ENCODE peak calls at places on chromosomes 2 and 18, in seven cellular contexts. P is K562, V is HCT116, K is GM12878, D is endothelial cell of umbilical vein, W is HepG2, I is H1. M is an unnamed sample.

GRCh38 chr2:42328148-42328833 is 32.7 kb downstream of the COX7A2L start:
- DNase-seq in P (no peak), W (no peak), D (peak), I (no peak), V (peak), K (no peak), M (peak)

GRCh38 chr2:23988371-23988770 is 21.5 kb upstream of the MFSD2B start:
- DNase-seq in V (no peak), W (peak), D (peak), P (no peak), K (no peak), I (no peak), M (no peak)

GRCh38 chr2:109447811-109448210 is 166.0 kb downstream of the SEPTIN10 start:
- DNase-seq in V (no peak), D (peak), P (no peak), W (no peak), I (no peak), K (no peak), M (no peak)

GRCh38 chr2:172427990-172428840 is 829 bp downstream of the ITGA6 start:
- DNase-seq in V (no peak), W (peak), I (no peak), D (peak), P (peak), K (no peak), M (no peak)

GRCh38 chr2:753123-753522 is 75.9 kb upstream of the TMEM18 start:
- DNase-seq in K (no peak), I (no peak), W (no peak), D (no peak), V (no peak), P (no peak), M (no peak)

GRCh38 chr2:17578466-17578928 is 38.0 kb downstream of the VSNL1 start:
- DNase-seq in D (no peak), W (peak), K (peak), V (peak), I (no peak), P (no peak), M (no peak)

GRCh38 chr2:46847185-46847710 is 68.4 kb downstream of the MCFD2 start:
- DNase-seq in V (no peak), D (peak), I (no peak), W (peak), K (no peak), P (no peak), M (no peak)

GRCh38 chr18:14124689-14125088 is 7.5 kb downstream of the ZNF519 start:
- DNase-seq in W (no peak), V (no peak), D (no peak), P (no peak), I (no peak), K (no peak), M (no peak)

GRCh38 chr2:120847700-120848321 is 112.1 kb downstream of the GLI2 start:
- DNase-seq in P (no peak), W (no peak), K (no peak), D (no peak), V (no peak), I (no peak), M (no peak)

GRCh38 chr2:231541605-231542509 is 11.6 kb upstream of the NMUR1 start:
- DNase-seq in V (no peak), D (no peak), W (no peak), K (no peak), I (no peak), P (peak), M (no peak)

GRCh38 chr18:34913837-34914755 is 127.1 kb upstream of the MAPRE2 start:
- DNase-seq in P (no peak), I (no peak), V (no peak), W (peak), D (peak), K (no peak), M (no peak)

GRCh38 chr2:237422309-237422708 is 8.3 kb upstream of the COL6A3 start:
- DNase-seq in I (no peak), P (no peak), D (no peak), K (no peak), V (no peak), W (no peak), M (no peak)

GRCh38 chr2:237424544-237424943 is 10.6 kb upstream of the COL6A3 start:
- DNase-seq in I (no peak), V (no peak), D (no peak), P (no peak), K (no peak), W (no peak), M (no peak)

GRCh38 chr2:237418300-237418699 is 4.3 kb upstream of the COL6A3 start:
- DNase-seq in I (no peak), K (no peak), P (no peak), V (no peak), W (no peak), D (no peak), M (no peak)

GRCh38 chr2:237423891-237424290 is 9.9 kb upstream of the COL6A3 start:
- DNase-seq in D (no peak), I (no peak), V (no peak), W (no peak), K (no peak), P (no peak), M (no peak)

DNA sequence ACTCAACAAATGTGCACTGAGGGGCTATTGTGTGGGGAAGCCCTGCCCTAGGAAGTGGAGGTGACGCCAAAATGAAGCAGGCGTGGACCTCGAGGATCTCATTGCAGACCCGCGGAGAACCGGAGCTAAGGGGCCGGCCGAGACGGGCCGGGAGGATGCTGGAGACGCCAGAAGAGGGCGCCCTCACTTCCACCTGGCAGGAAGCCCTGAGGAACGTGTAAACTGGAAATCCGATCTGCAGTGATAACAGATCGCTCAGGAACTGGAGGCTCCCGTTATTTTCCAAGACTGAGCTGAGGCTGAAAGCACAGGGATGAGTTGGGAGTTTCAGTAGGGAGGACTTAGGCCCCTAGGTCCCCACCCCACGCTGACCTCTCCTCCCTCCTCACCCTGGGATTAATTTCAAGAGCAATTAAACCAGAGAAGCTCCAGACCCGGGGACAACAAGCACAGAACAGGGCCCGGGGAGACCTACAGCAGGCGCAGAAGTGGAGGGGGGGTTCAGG is 7.6 kb upstream of the COL6A3 start:
- DNase-seq in W (peak), D (peak), K (no peak), V (peak), P (peak), I (peak), M (no peak)
- H3K9ac ChIP-seq in W (no peak), D (no peak), K (no peak), V (no peak), P (no peak), I (no peak), M (no peak)

GRCh38 chr18:22943847-22944246 is 10.7 kb downstream of the RBBP8 start:
- DNase-seq in I (no peak), K (no peak), W (no peak), D (no peak), P (no peak), V (no peak), M (no peak)
- TF ChIP-seq POLR2AphosphoS5 in I (no peak), K (no peak), W (no peak), D (no peak), P (no peak), V (no peak), M (no peak)

GRCh38 chr2:28838971-28839370 is 28.3 kb downstream of the SPDYA start:
- DNase-seq in I (no peak), V (no peak), D (no peak), K (no peak), W (no peak), P (no peak), M (no peak)
- TF ChIP-seq EZH2 in I (no peak), V (no peak), D (no peak), K (no peak), W (no peak), P (no peak), M (no peak)

DNA sequence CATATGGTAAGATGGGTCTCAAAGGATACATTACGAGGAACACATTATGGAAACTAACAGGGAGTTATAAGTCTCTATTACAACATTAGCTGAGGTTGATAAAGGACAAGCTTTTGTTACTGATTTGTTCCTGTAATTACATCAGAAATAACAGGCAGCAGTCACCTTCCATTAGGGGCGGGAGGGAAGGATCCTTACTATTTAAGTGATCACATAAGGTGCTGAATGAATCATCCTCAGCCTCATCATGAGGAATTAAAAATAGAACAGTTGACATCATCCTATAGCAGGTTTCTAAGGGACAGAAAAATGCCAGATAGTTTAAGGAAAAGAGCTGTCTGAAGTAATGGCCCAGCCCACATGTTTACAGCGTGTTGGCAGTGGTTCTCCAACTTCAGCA is 86.9 kb upstream of the MGAT5 start:
- DNase-seq in I (no peak), D (no peak), K (no peak), W (no peak), P (no peak), V (peak), M (no peak)
- H3K9ac ChIP-seq in I (no peak), D (no peak), K (no peak), W (no peak), P (no peak), V (no peak), M (no peak)

GRCh38 chr2:200306969-200307811 is 697 bp downstream of the SPATS2L start:
- DNase-seq in P (peak), V (no peak), D (peak), K (no peak), I (no peak), W (no peak), M (no peak)
- TF ChIP-seq POLR2AphosphoS5 in P (no peak), V (no peak), D (peak), K (no peak), I (no peak), W (no peak), M (no peak)

GRCh38 chr2:10382313-10383061 is 65.6 kb downstream of the ODC1 start:
- DNase-seq in W (no peak), K (peak), V (no peak), I (no peak), P (no peak), D (peak), M (no peak)
- TF ChIP-seq EZH2 in W (no peak), K (no peak), V (no peak), I (no peak), P (no peak), D (no peak), M (no peak)